ENCODE peak calls at places on chromosomes 16 and 17, in five cellular contexts. O is adrenal gland, U is heart left ventricle, E is SK-N-SH, I is AG10803. L is an unnamed sample.

GRCh38 chr16:50198802-50199410 is 45.8 kb downstream of the TENT4B start:
- DNase-seq in O (no peak), U (no peak), E (no peak), I (no peak), L (no peak)

GRCh38 chr17:64599187-64599676 is 62.9 kb downstream of the SMURF2 start:
- DNase-seq in O (no peak), U (no peak), E (no peak), I (no peak), L (no peak)

GRCh38 chr17:39608142-39608541 is 422 bp upstream of the NEUROD2 start:
- DNase-seq in O (no peak), U (no peak), E (no peak), I (no peak), L (no peak)

GRCh38 chr16:931651-932500 is 38.9 kb downstream of the LMF1 start:
- DNase-seq in O (no peak), U (peak; percentile 26), E (no peak), I (no peak), L (no peak)

GRCh38 chr17:43018932-43019331 is 3.3 kb downstream of the VAT1 start:
- DNase-seq in O (no peak), U (no peak), E (no peak), I (peak; percentile 25), L (peak; percentile 74)

GRCh38 chr16:86064431-86065250 is 165.7 kb downstream of the IRF8 start:
- DNase-seq in O (no peak), U (no peak), E (no peak), I (no peak), L (no peak)

GRCh38 chr16:83441523-83441922 is 366.3 kb upstream of the HSBP1 start:
- DNase-seq in O (no peak), U (no peak), E (no peak), I (peak; percentile 15), L (no peak)

GRCh38 chr17:44828919-44829557 is 1.0 kb downstream of the GJC1 start:
- DNase-seq in O (no peak), U (no peak), E (no peak), I (peak; percentile 25), L (peak; percentile 45)

GRCh38 chr16:17843905-17844304 is 373.1 kb upstream of the XYLT1 start:
- DNase-seq in O (no peak), U (no peak), E (no peak), I (no peak), L (no peak)

GRCh38 chr17:42608692-42609181 is 437 bp downstream of the RETREG3 start:
- DNase-seq in O (no peak), U (no peak), E (no peak), I (no peak), L (peak; percentile 27)

GRCh38 chr17:78346605-78347250 is 13.1 kb downstream of the SOCS3 start:
- DNase-seq in O (no peak), U (no peak), E (no peak), I (no peak), L (no peak)

GRCh38 chr17:74297941-74298340 is 23.9 kb downstream of the DNAI2 start:
- DNase-seq in O (peak; percentile 50), U (no peak), E (no peak), I (no peak), L (no peak)

GRCh38 chr17:45052052-45052772 is 780 bp upstream of the DCAKD start:
- DNase-seq in O (peak; percentile 53), U (peak; percentile 63), E (peak; percentile 65), I (peak; percentile 34), L (peak; percentile 33)

GRCh38 chr17:72602517-72603345 is 481.9 kb downstream of the SOX9 start:
- DNase-seq in O (no peak), U (no peak), E (no peak), I (peak; percentile 67), L (no peak)

GRCh38 chr17:15361151-15361550 is 19.8 kb upstream of the TEKT3 start:
- DNase-seq in O (no peak), U (no peak), E (no peak), I (no peak), L (no peak)

GRCh38 chr17:7850970-7851437 is 3.9 kb upstream of the TMEM88 start:
- DNase-seq in O (peak; percentile 34), U (no peak), E (no peak), I (no peak), L (no peak)

GRCh38 chr17:76080934-76081287 is 1.9 kb downstream of the ZACN start:
- DNase-seq in O (no peak), U (no peak), E (peak; percentile 47), I (no peak), L (no peak)

GRCh38 chr17:39852239-39852638 is 11.9 kb downstream of the IKZF3 start:
- DNase-seq in O (no peak), U (no peak), E (no peak), I (no peak), L (no peak)

GRCh38 chr17:10616502-10617119 is 40.5 kb downstream of the MYH3 start:
- DNase-seq in O (peak; percentile 84), U (peak; percentile 63), E (peak; percentile 80), I (peak; percentile 74), L (peak; percentile 65)

GRCh38 chr17:20267459-20267842 is 199.9 kb downstream of the LGALS9B start:
- DNase-seq in O (no peak), U (no peak), E (no peak), I (no peak), L (no peak)

GRCh38 chr17:8707232-8707590 is 37.4 kb downstream of the CCDC42 start:
- DNase-seq in O (no peak), U (no peak), E (no peak), I (peak; percentile 63), L (no peak)

GRCh38 chr17:3381957-3382356 is 4.2 kb downstream of the OR3A2 start:
- DNase-seq in O (no peak), U (no peak), E (no peak), I (no peak), L (no peak)

GRCh38 chr16:75378616-75379015 is 54.7 kb downstream of the CFDP1 start:
- DNase-seq in O (no peak), U (no peak), E (no peak), I (peak; percentile 19), L (peak; percentile 80)

GRCh38 chr16:75379911-75380847 is 53.1 kb downstream of the CFDP1 start:
- DNase-seq in O (no peak), U (no peak), E (no peak), I (no peak), L (peak; percentile 20)

GRCh38 chr16:75379339-75379738 is 54.0 kb downstream of the CFDP1 start:
- DNase-seq in O (no peak), U (no peak), E (no peak), I (no peak), L (no peak)

GRCh38 chr16:75376475-75376907 is 56.8 kb downstream of the CFDP1 start:
- DNase-seq in O (no peak), U (no peak), E (no peak), I (no peak), L (no peak)

DNA sequence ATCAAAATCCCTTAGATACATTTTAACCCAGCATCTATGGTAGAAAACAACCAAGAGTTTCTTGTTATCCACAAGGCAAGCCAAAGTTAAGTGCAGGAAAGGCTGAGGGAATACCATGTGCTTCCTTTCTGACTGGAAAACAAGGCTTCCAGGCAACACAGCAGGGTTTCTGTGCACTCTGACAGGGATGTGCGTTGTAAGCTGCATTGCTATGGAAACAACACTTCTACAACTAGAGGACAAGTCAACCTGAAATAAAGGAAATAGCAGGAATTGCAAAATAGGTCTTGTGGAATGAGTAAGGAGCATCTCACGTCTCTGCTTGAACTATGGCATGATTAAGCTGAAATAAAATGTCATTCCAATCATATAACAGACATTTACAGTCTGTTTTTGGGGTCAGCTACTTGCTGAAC is 55.3 kb downstream of the CFDP1 start:
- DNase-seq in O (no peak), U (no peak), E (no peak), I (peak; percentile 98), L (peak; percentile 95)
- H3K4me3 ChIP-seq in O (no peak overlapping the region), U (no peak overlapping the region), E (no peak overlapping the region), I (no peak overlapping the region), L (no peak overlapping the region)

GRCh38 chr17:37490638-37491614 is 1.2 kb downstream of the DUSP14 start:
- DNase-seq in O (peak; percentile 88), U (peak; percentile 74), E (no peak), I (peak; percentile 90), L (peak; percentile 92)

GRCh38 chr17:37490022-37490587 is 414 bp downstream of the DUSP14 start:
- DNase-seq in O (peak; percentile 73), U (peak; percentile 68), E (peak; percentile 88), I (peak; percentile 56), L (peak; percentile 55)

GRCh38 chr17:37488009-37488604 is 1.6 kb upstream of the DUSP14 start:
- DNase-seq in O (no peak), U (no peak), E (peak; percentile 30), I (peak; percentile 98), L (peak; percentile 97)

GRCh38 chr17:37488607-37489196 is 989 bp upstream of the DUSP14 start:
- DNase-seq in O (peak; percentile 95), U (peak; percentile 84), E (peak; percentile 44), I (peak; percentile 95), L (peak; percentile 93)

GRCh38 chr17:37489197-37490001 is at the start of gene DUSP14:
- DNase-seq in O (peak; percentile 78), U (peak; percentile 82), E (peak; percentile 99), I (peak; percentile 80), L (peak; percentile 81)
- TF ChIP-seq CTCF in O (no peak), U (peak; percentile 14), E (no peak), I (no peak), L (no peak)

GRCh38 chr17:49132699-49133364 is at the start of gene B4GALNT2:
- DNase-seq in O (peak; percentile 26), U (no peak), E (peak; percentile 39), I (no peak), L (no peak)
- H3K4me3 ChIP-seq in O (no peak within 1 kb of the TSS), U (no peak within 1 kb of the TSS), E (no peak within 1 kb of the TSS), I (peak within 1 kb of the TSS; percentile 43), L (peak within 1 kb of the TSS; percentile 57)

GRCh38 chr16:57755061-57755684 is 19.6 kb downstream of the KATNB1 start:
- DNase-seq in O (no peak), U (peak; percentile 19), E (no peak), I (no peak), L (no peak)
- TF ChIP-seq CTCF in O (no peak), U (no peak), E (peak; percentile 14), I (no peak), L (no peak)

GRCh38 chr17:35314415-35315216 is 58.8 kb downstream of the SLFN11 start:
- DNase-seq in O (no peak), U (no peak), E (peak; percentile 2), I (no peak), L (no peak)
- H3K4me3 ChIP-seq in O (no peak overlapping the region), U (peak overlapping the region; percentile 62), E (no peak overlapping the region), I (no peak overlapping the region), L (no peak overlapping the region)

L was measured in fibroblast of villous mesenchyme.